ENCODE peak calls at places on chromosome 17, in ten cellular contexts. One of them, this sample, is unnamed.

GRCh38 chr17:63751806-63752205 is 10.2 kb upstream of the STRADA start:
- DNase-seq in transverse colon: no peak
- DNase-seq in SJSA1: no peak
- DNase-seq in esophagus squamous epithelium: no peak
- DNase-seq in cardiac muscle cell: peak
- DNase-seq in thyroid gland: no peak
- DNase-seq in CD4-positive, CD25-positive, alpha-beta regulatory T cell: no peak
- DNase-seq in upper lobe of left lung: no peak
- DNase-seq in breast epithelium: no peak
- DNase-seq in HCT116: no peak
- DNase-seq in this sample: no peak

GRCh38 chr17:55845385-55845784 is 94.5 kb downstream of the PCTP start:
- DNase-seq in transverse colon: peak
- DNase-seq in HCT116: no peak
- DNase-seq in upper lobe of left lung: peak
- DNase-seq in CD4-positive, CD25-positive, alpha-beta regulatory T cell: no peak
- DNase-seq in esophagus squamous epithelium: no peak
- DNase-seq in cardiac muscle cell: peak
- DNase-seq in breast epithelium: no peak
- DNase-seq in thyroid gland: peak
- DNase-seq in SJSA1: peak
- DNase-seq in this sample: peak

GRCh38 chr17:855594-855993 is 73.4 kb downstream of the MRM3 start:
- DNase-seq in CD4-positive, CD25-positive, alpha-beta regulatory T cell: no peak
- DNase-seq in cardiac muscle cell: no peak
- DNase-seq in esophagus squamous epithelium: no peak
- DNase-seq in SJSA1: no peak
- DNase-seq in HCT116: no peak
- DNase-seq in breast epithelium: no peak
- DNase-seq in upper lobe of left lung: no peak
- DNase-seq in transverse colon: no peak
- DNase-seq in thyroid gland: no peak
- DNase-seq in this sample: no peak

GRCh38 chr17:55458977-55459376 is 37.3 kb upstream of the MMD start:
- DNase-seq in HCT116: peak
- DNase-seq in esophagus squamous epithelium: no peak
- DNase-seq in CD4-positive, CD25-positive, alpha-beta regulatory T cell: no peak
- DNase-seq in cardiac muscle cell: no peak
- DNase-seq in upper lobe of left lung: no peak
- DNase-seq in thyroid gland: no peak
- DNase-seq in SJSA1: peak
- DNase-seq in transverse colon: no peak
- DNase-seq in breast epithelium: no peak
- DNase-seq in this sample: peak

GRCh38 chr17:39563476-39563875 is 44.2 kb downstream of the NEUROD2 start:
- DNase-seq in SJSA1: no peak
- DNase-seq in cardiac muscle cell: peak
- DNase-seq in esophagus squamous epithelium: no peak
- DNase-seq in HCT116: no peak
- DNase-seq in upper lobe of left lung: no peak
- DNase-seq in thyroid gland: peak
- DNase-seq in transverse colon: no peak
- DNase-seq in CD4-positive, CD25-positive, alpha-beta regulatory T cell: no peak
- DNase-seq in breast epithelium: no peak
- DNase-seq in this sample: no peak

GRCh38 chr17:48760411-48760810 is 31.9 kb upstream of the HOXB13 start:
- DNase-seq in SJSA1: no peak
- DNase-seq in breast epithelium: no peak
- DNase-seq in HCT116: no peak
- DNase-seq in upper lobe of left lung: no peak
- DNase-seq in cardiac muscle cell: no peak
- DNase-seq in thyroid gland: no peak
- DNase-seq in CD4-positive, CD25-positive, alpha-beta regulatory T cell: no peak
- DNase-seq in esophagus squamous epithelium: no peak
- DNase-seq in transverse colon: peak
- DNase-seq in this sample: no peak

GRCh38 chr17:40452921-40453378 is 9.7 kb downstream of the IGFBP4 start:
- DNase-seq in upper lobe of left lung: no peak
- DNase-seq in SJSA1: no peak
- DNase-seq in esophagus squamous epithelium: no peak
- DNase-seq in thyroid gland: no peak
- DNase-seq in breast epithelium: no peak
- DNase-seq in transverse colon: no peak
- DNase-seq in CD4-positive, CD25-positive, alpha-beta regulatory T cell: no peak
- DNase-seq in HCT116: no peak
- DNase-seq in cardiac muscle cell: no peak
- DNase-seq in this sample: peak

GRCh38 chr17:57603978-57604377 is 141.1 kb downstream of the CCDC182 start:
- DNase-seq in upper lobe of left lung: no peak
- DNase-seq in SJSA1: no peak
- DNase-seq in thyroid gland: peak
- DNase-seq in CD4-positive, CD25-positive, alpha-beta regulatory T cell: peak
- DNase-seq in esophagus squamous epithelium: no peak
- DNase-seq in breast epithelium: peak
- DNase-seq in HCT116: no peak
- DNase-seq in cardiac muscle cell: no peak
- DNase-seq in transverse colon: peak
- DNase-seq in this sample: no peak

GRCh38 chr17:66740226-66740625 is 94.7 kb upstream of the CACNG5 start:
- DNase-seq in cardiac muscle cell: no peak
- DNase-seq in transverse colon: no peak
- DNase-seq in HCT116: no peak
- DNase-seq in breast epithelium: no peak
- DNase-seq in esophagus squamous epithelium: no peak
- DNase-seq in thyroid gland: no peak
- DNase-seq in SJSA1: no peak
- DNase-seq in CD4-positive, CD25-positive, alpha-beta regulatory T cell: no peak
- DNase-seq in upper lobe of left lung: no peak
- DNase-seq in this sample: no peak

GRCh38 chr17:44556854-44557606 is at the start of gene FZD2:
- DNase-seq in transverse colon: peak
- DNase-seq in upper lobe of left lung: peak
- DNase-seq in CD4-positive, CD25-positive, alpha-beta regulatory T cell: no peak
- DNase-seq in SJSA1: peak
- DNase-seq in esophagus squamous epithelium: peak
- DNase-seq in breast epithelium: peak
- DNase-seq in thyroid gland: peak
- DNase-seq in cardiac muscle cell: peak
- DNase-seq in HCT116: peak
- DNase-seq in this sample: peak

GRCh38 chr17:40910441-40910841 is 25.4 kb upstream of the KRT20 start:
- DNase-seq in HCT116: no peak
- DNase-seq in transverse colon: no peak
- DNase-seq in CD4-positive, CD25-positive, alpha-beta regulatory T cell: no peak
- DNase-seq in SJSA1: no peak
- DNase-seq in cardiac muscle cell: peak
- DNase-seq in breast epithelium: no peak
- DNase-seq in upper lobe of left lung: no peak
- DNase-seq in thyroid gland: no peak
- DNase-seq in esophagus squamous epithelium: no peak
- DNase-seq in this sample: peak

GRCh38 chr17:27548369-27548768 is 82.6 kb upstream of the LGALS9 start:
- DNase-seq in HCT116: no peak
- DNase-seq in cardiac muscle cell: no peak
- DNase-seq in upper lobe of left lung: no peak
- DNase-seq in esophagus squamous epithelium: no peak
- DNase-seq in breast epithelium: no peak
- DNase-seq in thyroid gland: no peak
- DNase-seq in CD4-positive, CD25-positive, alpha-beta regulatory T cell: no peak
- DNase-seq in transverse colon: no peak
- DNase-seq in SJSA1: no peak
- DNase-seq in this sample: no peak

GRCh38 chr17:67025216-67025792 is 19.1 kb upstream of the CACNG1 start:
- DNase-seq in breast epithelium: no peak
- DNase-seq in CD4-positive, CD25-positive, alpha-beta regulatory T cell: no peak
- DNase-seq in cardiac muscle cell: no peak
- DNase-seq in SJSA1: no peak
- DNase-seq in esophagus squamous epithelium: no peak
- DNase-seq in transverse colon: peak
- DNase-seq in upper lobe of left lung: peak
- DNase-seq in thyroid gland: peak
- DNase-seq in HCT116: no peak
- DNase-seq in this sample: no peak

GRCh38 chr17:81551458-81552243 is 502 bp downstream of the FAAP100 start:
- DNase-seq in breast epithelium: no peak
- DNase-seq in upper lobe of left lung: no peak
- DNase-seq in thyroid gland: peak
- DNase-seq in esophagus squamous epithelium: no peak
- DNase-seq in cardiac muscle cell: no peak
- DNase-seq in HCT116: no peak
- DNase-seq in CD4-positive, CD25-positive, alpha-beta regulatory T cell: no peak
- DNase-seq in transverse colon: peak
- DNase-seq in SJSA1: no peak
- DNase-seq in this sample: peak

GRCh38 chr17:29593546-29594440 is 861 bp downstream of the ANKRD13B start:
- DNase-seq in upper lobe of left lung: no peak
- DNase-seq in esophagus squamous epithelium: no peak
- DNase-seq in HCT116: no peak
- DNase-seq in cardiac muscle cell: peak
- DNase-seq in thyroid gland: no peak
- DNase-seq in SJSA1: no peak
- DNase-seq in CD4-positive, CD25-positive, alpha-beta regulatory T cell: no peak
- DNase-seq in breast epithelium: no peak
- DNase-seq in transverse colon: peak
- DNase-seq in this sample: no peak

GRCh38 chr17:37239690-37240344 is 136.0 kb upstream of the C17orf78 start:
- DNase-seq in SJSA1: no peak
- DNase-seq in CD4-positive, CD25-positive, alpha-beta regulatory T cell: no peak
- DNase-seq in thyroid gland: no peak
- DNase-seq in esophagus squamous epithelium: no peak
- DNase-seq in transverse colon: no peak
- DNase-seq in breast epithelium: no peak
- DNase-seq in upper lobe of left lung: no peak
- DNase-seq in cardiac muscle cell: peak
- DNase-seq in HCT116: peak
- DNase-seq in this sample: no peak

GRCh38 chr17:5500804-5501391 is 14.5 kb downstream of the MIS12 start:
- DNase-seq in breast epithelium: peak
- DNase-seq in HCT116: no peak
- DNase-seq in esophagus squamous epithelium: no peak
- DNase-seq in thyroid gland: peak
- DNase-seq in SJSA1: peak
- DNase-seq in cardiac muscle cell: peak
- DNase-seq in transverse colon: peak
- DNase-seq in CD4-positive, CD25-positive, alpha-beta regulatory T cell: peak
- DNase-seq in upper lobe of left lung: peak
- DNase-seq in this sample: peak

DNA sequence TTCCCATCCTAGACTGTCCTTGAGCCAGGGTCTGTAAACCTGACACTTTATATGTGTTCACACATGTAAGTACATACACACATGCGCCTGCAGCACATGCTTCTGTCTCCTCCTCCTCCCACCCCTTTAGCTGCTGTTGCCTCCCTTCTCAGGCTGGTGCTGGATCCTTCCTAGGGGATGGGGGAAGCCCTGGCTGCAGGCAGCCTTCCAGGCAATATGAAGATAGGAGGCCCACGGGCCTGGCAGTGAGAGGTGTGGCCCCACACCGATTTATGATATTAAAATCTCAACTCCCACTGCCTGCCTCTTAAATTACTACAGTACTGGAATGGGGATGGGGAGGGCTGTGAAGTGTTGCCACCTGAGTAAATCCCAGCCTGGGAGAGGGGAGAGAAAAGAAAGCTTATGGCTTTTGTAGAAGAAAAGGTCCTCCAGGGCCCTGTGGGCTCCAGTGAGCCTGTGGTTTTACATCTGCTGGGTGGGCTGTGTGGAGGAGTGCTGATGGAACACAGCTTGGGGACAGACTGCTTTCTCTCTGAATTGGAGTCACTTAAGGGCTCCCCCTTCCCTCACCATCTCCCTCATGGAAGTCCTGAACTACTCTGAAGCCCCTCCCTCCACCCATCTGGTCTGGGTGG is 987 bp upstream of the WNK4 start:
- DNase-seq in HCT116: no peak
- DNase-seq in CD4-positive, CD25-positive, alpha-beta regulatory T cell: no peak
- DNase-seq in upper lobe of left lung: no peak
- DNase-seq in thyroid gland: no peak
- DNase-seq in SJSA1: no peak
- DNase-seq in esophagus squamous epithelium: no peak
- DNase-seq in breast epithelium: no peak
- DNase-seq in cardiac muscle cell: no peak
- DNase-seq in transverse colon: no peak
- DNase-seq in this sample: no peak
- H3K4me3 ChIP-seq in HCT116: no peak
- H3K4me3 ChIP-seq in CD4-positive, CD25-positive, alpha-beta regulatory T cell: no peak
- H3K4me3 ChIP-seq in upper lobe of left lung: no peak
- H3K4me3 ChIP-seq in thyroid gland: no peak
- H3K4me3 ChIP-seq in SJSA1: no peak
- H3K4me3 ChIP-seq in esophagus squamous epithelium: no peak
- H3K4me3 ChIP-seq in breast epithelium: no peak
- H3K4me3 ChIP-seq in cardiac muscle cell: no peak
- H3K4me3 ChIP-seq in transverse colon: no peak
- H3K4me3 ChIP-seq in this sample: no peak

DNA sequence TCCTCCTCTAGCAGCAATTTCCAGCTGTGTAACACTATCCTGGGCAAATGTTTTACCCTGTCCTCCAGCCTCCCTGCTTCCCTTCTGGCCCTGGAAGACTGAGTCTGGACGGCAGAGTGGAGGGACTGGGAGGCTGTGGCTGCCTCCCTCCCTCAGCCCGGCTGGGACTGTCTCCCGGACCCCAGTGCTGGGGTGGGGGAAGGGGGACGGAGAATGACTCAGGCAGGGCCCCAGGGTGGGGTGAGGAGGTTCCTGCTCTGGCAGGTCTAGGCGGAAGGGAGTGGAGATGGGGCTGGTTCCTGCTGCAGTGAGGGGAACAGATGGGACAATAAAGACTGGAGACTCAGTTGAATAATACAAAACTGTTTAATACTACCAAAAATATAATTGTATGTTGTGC is 2.1 kb downstream of the SOX15 start:
- DNase-seq in CD4-positive, CD25-positive, alpha-beta regulatory T cell: no peak
- DNase-seq in SJSA1: no peak
- DNase-seq in transverse colon: no peak
- DNase-seq in cardiac muscle cell: no peak
- DNase-seq in esophagus squamous epithelium: no peak
- DNase-seq in breast epithelium: no peak
- DNase-seq in HCT116: no peak
- DNase-seq in upper lobe of left lung: peak
- DNase-seq in thyroid gland: no peak
- DNase-seq in this sample: peak
- H3K27ac ChIP-seq in CD4-positive, CD25-positive, alpha-beta regulatory T cell: no peak
- H3K27ac ChIP-seq in SJSA1: no peak
- H3K27ac ChIP-seq in transverse colon: peak
- H3K27ac ChIP-seq in cardiac muscle cell: no peak
- H3K27ac ChIP-seq in esophagus squamous epithelium: peak
- H3K27ac ChIP-seq in breast epithelium: peak
- H3K27ac ChIP-seq in HCT116: peak
- H3K27ac ChIP-seq in upper lobe of left lung: no peak
- H3K27ac ChIP-seq in thyroid gland: no peak
- H3K27ac ChIP-seq in this sample: peak

GRCh38 chr17:78862073-78863023 is 21.7 kb upstream of the USP36 start:
- DNase-seq in transverse colon: peak
- DNase-seq in cardiac muscle cell: peak
- DNase-seq in CD4-positive, CD25-positive, alpha-beta regulatory T cell: no peak
- DNase-seq in thyroid gland: peak
- DNase-seq in SJSA1: peak
- DNase-seq in HCT116: peak
- DNase-seq in upper lobe of left lung: no peak
- DNase-seq in breast epithelium: peak
- DNase-seq in esophagus squamous epithelium: no peak
- DNase-seq in this sample: peak
- H3K4me3 ChIP-seq in transverse colon: no peak
- H3K4me3 ChIP-seq in cardiac muscle cell: no peak
- H3K4me3 ChIP-seq in CD4-positive, CD25-positive, alpha-beta regulatory T cell: no peak
- H3K4me3 ChIP-seq in thyroid gland: no peak
- H3K4me3 ChIP-seq in SJSA1: peak
- H3K4me3 ChIP-seq in HCT116: no peak
- H3K4me3 ChIP-seq in upper lobe of left lung: no peak
- H3K4me3 ChIP-seq in breast epithelium: no peak
- H3K4me3 ChIP-seq in esophagus squamous epithelium: no peak
- H3K4me3 ChIP-seq in this sample: no peak

GRCh38 chr17:76422406-76422805 is 30.5 kb downstream of the UBE2O start:
- DNase-seq in cardiac muscle cell: no peak
- DNase-seq in transverse colon: no peak
- DNase-seq in SJSA1: no peak
- DNase-seq in HCT116: no peak
- DNase-seq in breast epithelium: no peak
- DNase-seq in CD4-positive, CD25-positive, alpha-beta regulatory T cell: no peak
- DNase-seq in esophagus squamous epithelium: no peak
- DNase-seq in thyroid gland: no peak
- DNase-seq in upper lobe of left lung: no peak
- DNase-seq in this sample: no peak
- H3K27ac ChIP-seq in cardiac muscle cell: peak
- H3K27ac ChIP-seq in transverse colon: no peak
- H3K27ac ChIP-seq in SJSA1: no peak
- H3K27ac ChIP-seq in HCT116: no peak
- H3K27ac ChIP-seq in breast epithelium: no peak
- H3K27ac ChIP-seq in CD4-positive, CD25-positive, alpha-beta regulatory T cell: no peak
- H3K27ac ChIP-seq in esophagus squamous epithelium: no peak
- H3K27ac ChIP-seq in thyroid gland: no peak
- H3K27ac ChIP-seq in upper lobe of left lung: no peak
- H3K27ac ChIP-seq in this sample: no peak

This sample was measured in mammary epithelial cell.